ENCODE peak calls at places on chromosomes 2 and 18, in five cellular contexts. One of them, this sample, is unnamed.

GRCh38 chr18:39406941-39407340 is 1841.3 kb upstream of the CELF4 start:
- DNase-seq in HL-60: no peak
- DNase-seq in body of pancreas: no peak
- DNase-seq in aorta: no peak
- DNase-seq in astrocyte: no peak
- DNase-seq in this sample: no peak

GRCh38 chr18:66346833-66347595 is 256.9 kb downstream of the CDH19 start:
- DNase-seq in astrocyte: no peak
- DNase-seq in HL-60: no peak
- DNase-seq in aorta: no peak
- DNase-seq in body of pancreas: no peak
- DNase-seq in this sample: no peak

GRCh38 chr2:223054193-223054781 is 2.3 kb downstream of the KCNE4 start:
- DNase-seq in astrocyte: peak; percentile 96
- DNase-seq in aorta: peak; percentile 78
- DNase-seq in body of pancreas: no peak
- DNase-seq in HL-60: peak; percentile 31
- DNase-seq in this sample: peak; percentile 35

GRCh38 chr2:227853765-227854271 is 17.6 kb upstream of the DAW1 start:
- DNase-seq in body of pancreas: no peak
- DNase-seq in HL-60: no peak
- DNase-seq in astrocyte: peak; percentile 66
- DNase-seq in aorta: no peak
- DNase-seq in this sample: no peak

GRCh38 chr18:21997207-21998143 is 171.9 kb upstream of the GATA6 start:
- DNase-seq in astrocyte: peak; percentile 34
- DNase-seq in body of pancreas: peak; percentile 31
- DNase-seq in aorta: no peak
- DNase-seq in HL-60: peak; percentile 69
- DNase-seq in this sample: no peak

GRCh38 chr2:145025382-145025781 is 505.5 kb upstream of the ZEB2 start:
- DNase-seq in astrocyte: no peak
- DNase-seq in body of pancreas: no peak
- DNase-seq in HL-60: no peak
- DNase-seq in aorta: no peak
- DNase-seq in this sample: no peak

GRCh38 chr18:55384551-55385275 is 203.3 kb downstream of the TCF4 start:
- DNase-seq in body of pancreas: no peak
- DNase-seq in HL-60: peak; percentile 40
- DNase-seq in aorta: no peak
- DNase-seq in astrocyte: peak; percentile 23
- DNase-seq in this sample: no peak

GRCh38 chr2:85534875-85535274 is 4.1 kb upstream of the MAT2A start:
- DNase-seq in body of pancreas: no peak
- DNase-seq in HL-60: peak; percentile 47
- DNase-seq in aorta: no peak
- DNase-seq in astrocyte: no peak
- DNase-seq in this sample: no peak

GRCh38 chr18:48022531-48023330 is 92.3 kb upstream of the SMAD2 start:
- DNase-seq in HL-60: peak; percentile 86
- DNase-seq in aorta: peak; percentile 57
- DNase-seq in body of pancreas: no peak
- DNase-seq in astrocyte: peak; percentile 45
- DNase-seq in this sample: no peak

GRCh38 chr2:131419447-131419846 is 55.5 kb upstream of the RAB6D start:
- DNase-seq in HL-60: no peak
- DNase-seq in body of pancreas: no peak
- DNase-seq in astrocyte: peak; percentile 8
- DNase-seq in aorta: no peak
- DNase-seq in this sample: no peak

GRCh38 chr18:3042337-3042736 is 29.4 kb upstream of the LPIN2 start:
- DNase-seq in HL-60: no peak
- DNase-seq in aorta: no peak
- DNase-seq in astrocyte: no peak
- DNase-seq in body of pancreas: no peak
- DNase-seq in this sample: no peak

GRCh38 chr2:107602801-107603200 is 223.9 kb upstream of the RGPD4 start:
- DNase-seq in aorta: no peak
- DNase-seq in body of pancreas: no peak
- DNase-seq in astrocyte: no peak
- DNase-seq in HL-60: no peak
- DNase-seq in this sample: no peak

GRCh38 chr2:204715332-204715731 is 170.1 kb downstream of the PARD3B start:
- DNase-seq in aorta: no peak
- DNase-seq in astrocyte: no peak
- DNase-seq in body of pancreas: no peak
- DNase-seq in HL-60: no peak
- DNase-seq in this sample: no peak

GRCh38 chr2:228545041-228545440 is 363.6 kb upstream of the SPHKAP start:
- DNase-seq in astrocyte: peak; percentile 67
- DNase-seq in body of pancreas: no peak
- DNase-seq in HL-60: no peak
- DNase-seq in aorta: no peak
- DNase-seq in this sample: no peak

GRCh38 chr2:88235987-88236386 is 65.8 kb downstream of the THNSL2 start:
- DNase-seq in aorta: no peak
- DNase-seq in body of pancreas: no peak
- DNase-seq in astrocyte: no peak
- DNase-seq in HL-60: no peak
- DNase-seq in this sample: no peak

GRCh38 chr2:26477911-26478253 is at the start of gene OTOF:
- DNase-seq in body of pancreas: no peak
- DNase-seq in astrocyte: peak; percentile 63
- DNase-seq in HL-60: no peak
- DNase-seq in aorta: no peak
- DNase-seq in this sample: no peak

GRCh38 chr18:33097126-33097525 is 324.3 kb upstream of the KLHL14 start:
- DNase-seq in aorta: no peak
- DNase-seq in HL-60: no peak
- DNase-seq in body of pancreas: no peak
- DNase-seq in astrocyte: peak; percentile 17
- DNase-seq in this sample: no peak

GRCh38 chr2:127343277-127343676 is 44.5 kb downstream of the MAP3K2 start:
- DNase-seq in HL-60: no peak
- DNase-seq in body of pancreas: no peak
- DNase-seq in aorta: no peak
- DNase-seq in astrocyte: no peak
- DNase-seq in this sample: no peak

GRCh38 chr2:42492691-42493467 is 903 bp downstream of the KCNG3 start:
- DNase-seq in aorta: no peak
- DNase-seq in astrocyte: no peak
- DNase-seq in HL-60: no peak
- DNase-seq in body of pancreas: peak; percentile 23
- DNase-seq in this sample: peak; percentile 41

GRCh38 chr18:596288-596881 is 403 bp upstream of the CLUL1 start:
- DNase-seq in HL-60: no peak
- DNase-seq in aorta: no peak
- DNase-seq in astrocyte: no peak
- DNase-seq in body of pancreas: peak; percentile 56
- DNase-seq in this sample: peak; percentile 65

GRCh38 chr18:1302861-1303260 is 398.2 kb downstream of the ADCYAP1 start:
- DNase-seq in aorta: no peak
- DNase-seq in HL-60: no peak
- DNase-seq in astrocyte: no peak
- DNase-seq in body of pancreas: no peak
- DNase-seq in this sample: no peak

GRCh38 chr2:16628316-16628715 is 37.3 kb downstream of the CYRIA start:
- DNase-seq in HL-60: peak; percentile 75
- DNase-seq in aorta: no peak
- DNase-seq in body of pancreas: no peak
- DNase-seq in astrocyte: no peak
- DNase-seq in this sample: no peak

GRCh38 chr2:30608643-30609042 is 161.6 kb downstream of the LCLAT1 start:
- DNase-seq in astrocyte: no peak
- DNase-seq in HL-60: no peak
- DNase-seq in body of pancreas: no peak
- DNase-seq in aorta: no peak
- DNase-seq in this sample: no peak

GRCh38 chr2:146847846-146848245 is 997.0 kb upstream of the ACVR2A start:
- DNase-seq in HL-60: no peak
- DNase-seq in body of pancreas: no peak
- DNase-seq in astrocyte: no peak
- DNase-seq in aorta: no peak
- DNase-seq in this sample: no peak

GRCh38 chr2:84704505-84705244 is 176.2 kb downstream of the TRABD2A start:
- DNase-seq in aorta: no peak
- DNase-seq in astrocyte: no peak
- DNase-seq in body of pancreas: no peak
- DNase-seq in HL-60: no peak
- DNase-seq in this sample: peak; percentile 47

GRCh38 chr18:48979944-48980890 is 29.5 kb upstream of the SMAD7 start:
- DNase-seq in astrocyte: peak; percentile 42
- DNase-seq in body of pancreas: no peak
- DNase-seq in HL-60: peak; percentile 80
- DNase-seq in aorta: no peak
- DNase-seq in this sample: no peak

GRCh38 chr2:238493880-238494572 is 67.3 kb downstream of the ASB1 start:
- DNase-seq in body of pancreas: no peak
- DNase-seq in astrocyte: no peak
- DNase-seq in HL-60: no peak
- DNase-seq in aorta: no peak
- DNase-seq in this sample: no peak

GRCh38 chr18:44896817-44897216 is 216.1 kb downstream of the SETBP1 start:
- DNase-seq in body of pancreas: peak; percentile 77
- DNase-seq in HL-60: no peak
- DNase-seq in aorta: no peak
- DNase-seq in astrocyte: no peak
- DNase-seq in this sample: no peak

GRCh38 chr18:68017385-68017784 is 500.9 kb upstream of the DSEL start:
- DNase-seq in HL-60: no peak
- DNase-seq in body of pancreas: no peak
- DNase-seq in aorta: no peak
- DNase-seq in astrocyte: no peak
- DNase-seq in this sample: no peak

GRCh38 chr2:110866496-110866895 is 134.1 kb downstream of the ACOXL start:
- DNase-seq in HL-60: no peak
- DNase-seq in astrocyte: no peak
- DNase-seq in aorta: no peak
- DNase-seq in body of pancreas: no peak
- DNase-seq in this sample: no peak
- H3K27me3 ChIP-seq in HL-60: no peaks in the 10 kb centered on the region
- H3K27me3 ChIP-seq in astrocyte: peaks cover 22% of the 10 kb centered on the region
- H3K27me3 ChIP-seq in aorta: no peaks in the 10 kb centered on the region
- H3K27me3 ChIP-seq in body of pancreas: no peaks in the 10 kb centered on the region
- H3K27me3 ChIP-seq in this sample: no peaks in the 10 kb centered on the region

DNA sequence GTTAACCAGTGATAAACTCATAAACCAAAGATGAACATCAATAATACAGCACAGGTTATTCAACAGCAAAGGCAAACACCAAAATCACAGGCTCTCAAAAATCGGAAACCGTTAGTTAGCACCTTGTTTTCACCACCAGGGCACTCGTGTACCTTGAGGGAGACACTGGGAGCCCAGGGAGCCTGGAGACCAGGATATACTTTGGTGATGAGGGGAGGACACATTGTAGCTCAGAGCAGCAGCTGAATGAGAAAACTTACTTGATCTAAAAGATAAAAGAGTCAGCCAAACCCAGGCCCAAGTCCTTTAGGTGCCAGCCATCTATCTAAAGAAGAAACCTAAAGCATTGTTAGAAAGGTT is 19.4 kb downstream of the BCL11A start:
- DNase-seq in body of pancreas: no peak
- DNase-seq in astrocyte: no peak
- DNase-seq in HL-60: no peak
- DNase-seq in aorta: no peak
- DNase-seq in this sample: no peak
- H3K27me3 ChIP-seq in body of pancreas: no peaks in the 10 kb centered on the region
- H3K27me3 ChIP-seq in astrocyte: no peaks in the 10 kb centered on the region
- H3K27me3 ChIP-seq in HL-60: no peaks in the 10 kb centered on the region
- H3K27me3 ChIP-seq in aorta: peaks cover 3% of the 10 kb centered on the region
- H3K27me3 ChIP-seq in this sample: peaks cover 8% of the 10 kb centered on the region

GRCh38 chr2:172097557-172098131 is 5.1 kb downstream of the DLX2 start:
- DNase-seq in aorta: no peak
- DNase-seq in body of pancreas: no peak
- DNase-seq in astrocyte: no peak
- DNase-seq in HL-60: no peak
- DNase-seq in this sample: no peak
- H3K27me3 ChIP-seq in aorta: peaks cover 3% of the 10 kb centered on the region
- H3K27me3 ChIP-seq in body of pancreas: peaks cover 9% of the 10 kb centered on the region
- H3K27me3 ChIP-seq in astrocyte: peaks cover 44% of the 10 kb centered on the region
- H3K27me3 ChIP-seq in HL-60: peaks cover 86% of the 10 kb centered on the region
- H3K27me3 ChIP-seq in this sample: peaks cover 7% of the 10 kb centered on the region

GRCh38 chr2:926259-926780 is 24.3 kb upstream of the SNTG2 start:
- DNase-seq in HL-60: no peak
- DNase-seq in astrocyte: no peak
- DNase-seq in aorta: no peak
- DNase-seq in body of pancreas: no peak
- DNase-seq in this sample: no peak

GRCh38 chr2:924202-924601 is 26.4 kb upstream of the SNTG2 start:
- DNase-seq in aorta: no peak
- DNase-seq in body of pancreas: no peak
- DNase-seq in HL-60: no peak
- DNase-seq in astrocyte: no peak
- DNase-seq in this sample: no peak

GRCh38 chr2:925309-925708 is 25.3 kb upstream of the SNTG2 start:
- DNase-seq in HL-60: no peak
- DNase-seq in aorta: no peak
- DNase-seq in astrocyte: no peak
- DNase-seq in body of pancreas: no peak
- DNase-seq in this sample: no peak

GRCh38 chr2:925711-926110 is 24.9 kb upstream of the SNTG2 start:
- DNase-seq in body of pancreas: no peak
- DNase-seq in astrocyte: no peak
- DNase-seq in HL-60: no peak
- DNase-seq in aorta: no peak
- DNase-seq in this sample: no peak

DNA sequence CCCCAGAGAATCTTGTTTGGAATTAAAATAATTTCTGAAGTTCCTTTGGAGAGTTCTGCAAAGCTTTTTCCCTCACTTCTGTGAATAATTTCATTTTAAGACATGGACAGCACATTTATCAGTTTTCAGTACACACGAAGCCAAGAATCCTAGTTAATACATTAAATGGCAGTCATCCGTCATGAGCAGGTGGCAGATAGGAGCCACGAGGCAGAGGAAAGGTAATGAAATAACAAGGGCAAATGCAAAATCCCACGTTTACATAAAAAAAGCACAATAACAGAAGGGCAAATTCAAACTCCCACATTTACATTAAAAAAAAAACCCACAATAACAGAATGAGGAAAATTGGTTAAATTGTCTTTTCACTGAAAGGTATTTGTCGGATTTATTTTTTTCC is 25.9 kb upstream of the SNTG2 start:
- DNase-seq in body of pancreas: no peak
- DNase-seq in HL-60: no peak
- DNase-seq in astrocyte: no peak
- DNase-seq in aorta: no peak
- DNase-seq in this sample: no peak
- H3K27me3 ChIP-seq in body of pancreas: no peaks in the 10 kb centered on the region
- H3K27me3 ChIP-seq in HL-60: peaks cover 2% of the 10 kb centered on the region
- H3K27me3 ChIP-seq in astrocyte: no peaks in the 10 kb centered on the region
- H3K27me3 ChIP-seq in aorta: no peaks in the 10 kb centered on the region
- H3K27me3 ChIP-seq in this sample: no peaks in the 10 kb centered on the region

This sample was measured in lung.